ENCODE peak calls at places on chromosome X, in seven cellular contexts. One of them, this sample, is unnamed.

GRCh38 chrX:136629084-136629750 is 18.7 kb upstream of the CD40LG start:
- DNase-seq in ascending aorta: no peak
- DNase-seq in psoas muscle: no peak
- DNase-seq in left lung: no peak
- DNase-seq in type B pancreatic cell: no peak
- DNase-seq in mesothelial cell of epicardium: no peak
- DNase-seq in cardiac muscle cell: no peak
- DNase-seq in this sample: no peak

GRCh38 chrX:109403927-109404326 is 78.0 kb downstream of the GUCY2F start:
- DNase-seq in ascending aorta: no peak
- DNase-seq in left lung: no peak
- DNase-seq in psoas muscle: no peak
- DNase-seq in mesothelial cell of epicardium: no peak
- DNase-seq in cardiac muscle cell: no peak
- DNase-seq in type B pancreatic cell: no peak
- DNase-seq in this sample: no peak

GRCh38 chrX:51484616-51485015 is 11.8 kb downstream of the NUDT11 start:
- DNase-seq in type B pancreatic cell: no peak
- DNase-seq in left lung: no peak
- DNase-seq in cardiac muscle cell: no peak
- DNase-seq in psoas muscle: no peak
- DNase-seq in ascending aorta: no peak
- DNase-seq in mesothelial cell of epicardium: no peak
- DNase-seq in this sample: no peak

GRCh38 chrX:74536142-74537010 is 78.0 kb downstream of the RLIM start:
- DNase-seq in psoas muscle: peak
- DNase-seq in mesothelial cell of epicardium: peak
- DNase-seq in cardiac muscle cell: peak
- DNase-seq in ascending aorta: peak
- DNase-seq in type B pancreatic cell: peak
- DNase-seq in left lung: peak
- DNase-seq in this sample: no peak

GRCh38 chrX:54659547-54659946 is 129.5 kb downstream of the GNL3L start:
- DNase-seq in mesothelial cell of epicardium: no peak
- DNase-seq in type B pancreatic cell: no peak
- DNase-seq in left lung: no peak
- DNase-seq in cardiac muscle cell: no peak
- DNase-seq in ascending aorta: no peak
- DNase-seq in psoas muscle: no peak
- DNase-seq in this sample: no peak

GRCh38 chrX:44897539-44897938 is 24.6 kb downstream of the KDM6A start:
- DNase-seq in cardiac muscle cell: no peak
- DNase-seq in mesothelial cell of epicardium: no peak
- DNase-seq in left lung: no peak
- DNase-seq in psoas muscle: no peak
- DNase-seq in type B pancreatic cell: no peak
- DNase-seq in ascending aorta: no peak
- DNase-seq in this sample: no peak

GRCh38 chrX:81708506-81708905 is 506.6 kb downstream of the SH3BGRL start:
- DNase-seq in ascending aorta: no peak
- DNase-seq in type B pancreatic cell: no peak
- DNase-seq in mesothelial cell of epicardium: no peak
- DNase-seq in left lung: no peak
- DNase-seq in cardiac muscle cell: no peak
- DNase-seq in psoas muscle: no peak
- DNase-seq in this sample: no peak

GRCh38 chrX:65695849-65696248 is 28.4 kb downstream of the MSN start:
- DNase-seq in psoas muscle: no peak
- DNase-seq in cardiac muscle cell: no peak
- DNase-seq in type B pancreatic cell: no peak
- DNase-seq in ascending aorta: no peak
- DNase-seq in left lung: no peak
- DNase-seq in mesothelial cell of epicardium: no peak
- DNase-seq in this sample: no peak

GRCh38 chrX:129808829-129809745 is 29.3 kb downstream of the SASH3 start:
- DNase-seq in cardiac muscle cell: no peak
- DNase-seq in left lung: no peak
- DNase-seq in type B pancreatic cell: no peak
- DNase-seq in ascending aorta: no peak
- DNase-seq in mesothelial cell of epicardium: no peak
- DNase-seq in psoas muscle: no peak
- DNase-seq in this sample: no peak

GRCh38 chrX:100659431-100660137 is 15.6 kb downstream of the SRPX2 start:
- DNase-seq in ascending aorta: no peak
- DNase-seq in psoas muscle: no peak
- DNase-seq in mesothelial cell of epicardium: no peak
- DNase-seq in cardiac muscle cell: no peak
- DNase-seq in type B pancreatic cell: no peak
- DNase-seq in left lung: no peak
- DNase-seq in this sample: no peak

GRCh38 chrX:150731795-150732194 is 38.6 kb downstream of the MTMR1 start:
- DNase-seq in type B pancreatic cell: no peak
- DNase-seq in ascending aorta: no peak
- DNase-seq in left lung: no peak
- DNase-seq in psoas muscle: no peak
- DNase-seq in cardiac muscle cell: no peak
- DNase-seq in mesothelial cell of epicardium: no peak
- DNase-seq in this sample: no peak

GRCh38 chrX:24479924-24480722 is 15.0 kb downstream of the PDK3 start:
- DNase-seq in left lung: peak
- DNase-seq in type B pancreatic cell: no peak
- DNase-seq in ascending aorta: no peak
- DNase-seq in cardiac muscle cell: no peak
- DNase-seq in mesothelial cell of epicardium: no peak
- DNase-seq in psoas muscle: no peak
- DNase-seq in this sample: peak

GRCh38 chrX:3712080-3712869 is 1.2 kb downstream of the PRKX start:
- DNase-seq in cardiac muscle cell: peak
- DNase-seq in type B pancreatic cell: no peak
- DNase-seq in mesothelial cell of epicardium: peak
- DNase-seq in left lung: peak
- DNase-seq in ascending aorta: no peak
- DNase-seq in psoas muscle: no peak
- DNase-seq in this sample: no peak

GRCh38 chrX:84320606-84321005 is 132.6 kb upstream of the RPS6KA6 start:
- DNase-seq in mesothelial cell of epicardium: no peak
- DNase-seq in type B pancreatic cell: no peak
- DNase-seq in left lung: no peak
- DNase-seq in cardiac muscle cell: no peak
- DNase-seq in psoas muscle: no peak
- DNase-seq in ascending aorta: no peak
- DNase-seq in this sample: no peak

GRCh38 chrX:2862404-2862803 is 33.7 kb downstream of the GYG2 start:
- DNase-seq in cardiac muscle cell: no peak
- DNase-seq in ascending aorta: no peak
- DNase-seq in left lung: no peak
- DNase-seq in psoas muscle: no peak
- DNase-seq in type B pancreatic cell: peak
- DNase-seq in mesothelial cell of epicardium: no peak
- DNase-seq in this sample: no peak

GRCh38 chrX:71606536-71607216 is 11.6 kb downstream of the CXCR3 start:
- DNase-seq in ascending aorta: no peak
- DNase-seq in left lung: no peak
- DNase-seq in cardiac muscle cell: no peak
- DNase-seq in type B pancreatic cell: no peak
- DNase-seq in mesothelial cell of epicardium: no peak
- DNase-seq in psoas muscle: no peak
- DNase-seq in this sample: no peak

GRCh38 chrX:56943264-56943663 is 52.1 kb downstream of the SPIN3 start:
- DNase-seq in psoas muscle: no peak
- DNase-seq in cardiac muscle cell: no peak
- DNase-seq in type B pancreatic cell: no peak
- DNase-seq in ascending aorta: no peak
- DNase-seq in mesothelial cell of epicardium: no peak
- DNase-seq in left lung: no peak
- DNase-seq in this sample: no peak

GRCh38 chrX:85569691-85570090 is 190.2 kb upstream of the POF1B start:
- DNase-seq in left lung: no peak
- DNase-seq in ascending aorta: no peak
- DNase-seq in type B pancreatic cell: no peak
- DNase-seq in cardiac muscle cell: no peak
- DNase-seq in psoas muscle: no peak
- DNase-seq in mesothelial cell of epicardium: no peak
- DNase-seq in this sample: no peak

GRCh38 chrX:130179170-130179569 is 7.4 kb downstream of the RAB33A start:
- DNase-seq in type B pancreatic cell: no peak
- DNase-seq in ascending aorta: no peak
- DNase-seq in cardiac muscle cell: no peak
- DNase-seq in psoas muscle: no peak
- DNase-seq in mesothelial cell of epicardium: no peak
- DNase-seq in left lung: no peak
- DNase-seq in this sample: no peak

GRCh38 chrX:129726307-129727111 is 12.3 kb upstream of the XPNPEP2 start:
- DNase-seq in mesothelial cell of epicardium: peak
- DNase-seq in cardiac muscle cell: peak
- DNase-seq in type B pancreatic cell: no peak
- DNase-seq in left lung: peak
- DNase-seq in psoas muscle: peak
- DNase-seq in ascending aorta: peak
- DNase-seq in this sample: no peak

GRCh38 chrX:5958523-5958922 is 270.1 kb downstream of the NLGN4X start:
- DNase-seq in mesothelial cell of epicardium: no peak
- DNase-seq in psoas muscle: no peak
- DNase-seq in ascending aorta: no peak
- DNase-seq in left lung: no peak
- DNase-seq in type B pancreatic cell: no peak
- DNase-seq in cardiac muscle cell: no peak
- DNase-seq in this sample: no peak

GRCh38 chrX:154082396-154083133 is 15.0 kb downstream of the MECP2 start:
- DNase-seq in ascending aorta: no peak
- DNase-seq in left lung: no peak
- DNase-seq in mesothelial cell of epicardium: no peak
- DNase-seq in type B pancreatic cell: no peak
- DNase-seq in cardiac muscle cell: no peak
- DNase-seq in psoas muscle: no peak
- DNase-seq in this sample: no peak

GRCh38 chrX:49260221-49260985 is 4.1 kb downstream of the FOXP3 start:
- DNase-seq in type B pancreatic cell: no peak
- DNase-seq in mesothelial cell of epicardium: no peak
- DNase-seq in cardiac muscle cell: no peak
- DNase-seq in left lung: no peak
- DNase-seq in ascending aorta: no peak
- DNase-seq in psoas muscle: no peak
- DNase-seq in this sample: no peak

GRCh38 chrX:134600714-134601113 is 57.6 kb downstream of the PLAC1 start:
- DNase-seq in ascending aorta: no peak
- DNase-seq in type B pancreatic cell: no peak
- DNase-seq in psoas muscle: no peak
- DNase-seq in mesothelial cell of epicardium: no peak
- DNase-seq in cardiac muscle cell: no peak
- DNase-seq in left lung: no peak
- DNase-seq in this sample: no peak

GRCh38 chrX:155745792-155746191 is 133.0 kb upstream of the TMLHE start:
- DNase-seq in left lung: no peak
- DNase-seq in type B pancreatic cell: no peak
- DNase-seq in mesothelial cell of epicardium: no peak
- DNase-seq in ascending aorta: peak
- DNase-seq in psoas muscle: no peak
- DNase-seq in cardiac muscle cell: peak
- DNase-seq in this sample: no peak

DNA sequence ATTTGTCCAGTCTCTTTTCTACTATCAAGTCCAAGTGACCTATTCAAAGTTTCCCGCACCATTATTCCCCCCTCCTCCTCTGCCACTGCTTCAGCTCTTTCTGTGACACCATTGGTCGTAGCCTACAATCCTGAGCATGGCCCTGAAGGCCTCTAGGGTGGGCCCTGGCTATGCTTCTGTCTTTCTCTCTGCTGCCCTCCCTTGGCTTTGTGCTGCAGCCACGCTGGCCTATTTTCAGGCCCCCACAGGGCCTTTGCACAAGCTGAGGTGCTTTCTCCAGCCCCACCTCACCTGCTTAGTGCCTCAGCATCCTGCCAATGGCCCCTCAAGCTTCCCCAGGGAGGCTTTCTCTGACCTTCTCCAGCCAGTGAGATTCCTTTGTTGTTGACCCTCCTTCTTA is 156.5 kb downstream of the NHS start:
- DNase-seq in type B pancreatic cell: no peak
- DNase-seq in ascending aorta: no peak
- DNase-seq in mesothelial cell of epicardium: no peak
- DNase-seq in cardiac muscle cell: no peak
- DNase-seq in left lung: no peak
- DNase-seq in psoas muscle: no peak
- DNase-seq in this sample: no peak
- TF ChIP-seq CTCF in type B pancreatic cell: no peak
- TF ChIP-seq CTCF in ascending aorta: no peak
- TF ChIP-seq CTCF in mesothelial cell of epicardium: no peak
- TF ChIP-seq CTCF in cardiac muscle cell: no peak
- TF ChIP-seq CTCF in left lung: no peak
- TF ChIP-seq CTCF in psoas muscle: no peak
- TF ChIP-seq CTCF in this sample: no peak

DNA sequence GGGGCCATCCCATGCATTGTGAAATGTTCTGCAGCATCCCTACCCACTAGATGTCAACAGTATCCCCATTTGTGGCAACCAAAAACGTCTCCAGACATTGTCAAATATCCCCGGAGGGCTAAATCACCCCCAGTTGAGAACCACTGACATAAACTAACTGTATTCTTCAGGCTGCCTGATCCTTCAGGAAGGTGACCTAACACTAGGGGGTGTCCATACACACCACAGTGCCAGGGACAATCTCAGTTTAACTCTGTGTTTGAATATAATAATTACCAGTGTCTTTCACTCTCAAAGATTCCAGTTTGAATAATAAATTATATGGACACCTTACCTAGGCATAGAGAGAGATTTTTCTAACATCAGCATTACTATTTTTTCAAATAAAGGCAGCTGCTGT is 6.4 kb downstream of the ACE2 start:
- DNase-seq in cardiac muscle cell: peak
- DNase-seq in ascending aorta: no peak
- DNase-seq in mesothelial cell of epicardium: no peak
- DNase-seq in left lung: no peak
- DNase-seq in type B pancreatic cell: no peak
- DNase-seq in psoas muscle: no peak
- DNase-seq in this sample: no peak
- TF ChIP-seq CTCF in cardiac muscle cell: no peak
- TF ChIP-seq CTCF in ascending aorta: no peak
- TF ChIP-seq CTCF in mesothelial cell of epicardium: no peak
- TF ChIP-seq CTCF in left lung: no peak
- TF ChIP-seq CTCF in type B pancreatic cell: peak
- TF ChIP-seq CTCF in psoas muscle: peak
- TF ChIP-seq CTCF in this sample: no peak

GRCh38 chrX:110442631-110443030 is 84.0 kb downstream of the RTL9 start:
- DNase-seq in cardiac muscle cell: peak
- DNase-seq in ascending aorta: no peak
- DNase-seq in type B pancreatic cell: no peak
- DNase-seq in psoas muscle: no peak
- DNase-seq in mesothelial cell of epicardium: no peak
- DNase-seq in left lung: no peak
- DNase-seq in this sample: no peak
- TF ChIP-seq CTCF in cardiac muscle cell: peak
- TF ChIP-seq CTCF in ascending aorta: no peak
- TF ChIP-seq CTCF in type B pancreatic cell: peak
- TF ChIP-seq CTCF in psoas muscle: no peak
- TF ChIP-seq CTCF in mesothelial cell of epicardium: peak
- TF ChIP-seq CTCF in left lung: no peak
- TF ChIP-seq CTCF in this sample: no peak

DNA sequence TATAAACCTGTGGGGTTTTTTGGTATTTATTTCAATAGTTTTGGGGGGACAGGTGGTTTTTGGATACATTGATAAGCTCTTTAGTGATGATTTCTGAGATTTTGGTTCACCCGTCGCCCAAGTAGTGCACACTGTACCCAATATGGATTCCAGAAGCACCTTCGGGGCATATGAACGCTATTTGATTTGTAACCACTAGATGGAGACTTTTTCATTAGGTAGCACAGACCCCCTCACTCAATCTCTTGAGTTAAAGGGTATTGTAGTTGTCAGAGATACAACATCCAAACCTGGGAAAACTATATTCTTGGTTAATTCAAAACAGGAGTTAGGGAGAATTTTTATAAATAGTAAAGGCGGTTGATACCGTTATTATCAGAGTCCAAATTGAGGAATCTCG is 79.8 kb downstream of the SPANXN3 start:
- DNase-seq in cardiac muscle cell: peak
- DNase-seq in type B pancreatic cell: no peak
- DNase-seq in ascending aorta: no peak
- DNase-seq in mesothelial cell of epicardium: no peak
- DNase-seq in left lung: no peak
- DNase-seq in psoas muscle: no peak
- DNase-seq in this sample: no peak
- TF ChIP-seq CTCF in cardiac muscle cell: peak
- TF ChIP-seq CTCF in type B pancreatic cell: peak
- TF ChIP-seq CTCF in ascending aorta: peak
- TF ChIP-seq CTCF in mesothelial cell of epicardium: no peak
- TF ChIP-seq CTCF in left lung: no peak
- TF ChIP-seq CTCF in psoas muscle: peak
- TF ChIP-seq CTCF in this sample: no peak